ENCODE peak calls at places on chromosomes 6 and 20, in four cellular contexts. One of them, this sample, is unnamed.

GRCh38 chr6:34295721-34296120 is 46.9 kb upstream of the SMIM29 start:
- DNase-seq in LoVo: no peak
- DNase-seq in NCI-H510A treated with DMSO at 0.1 percent for 48 hours: no peak
- DNase-seq in HT1080: peak
- DNase-seq in this sample: no peak

GRCh38 chr6:167350322-167350721 is 25.4 kb downstream of the TTLL2 start:
- DNase-seq in LoVo: no peak
- DNase-seq in NCI-H510A treated with DMSO at 0.1 percent for 48 hours: no peak
- DNase-seq in HT1080: no peak
- DNase-seq in this sample: no peak

GRCh38 chr6:74749211-74750142 is 456.4 kb downstream of the COL12A1 start:
- DNase-seq in LoVo: peak
- DNase-seq in NCI-H510A treated with DMSO at 0.1 percent for 48 hours: no peak
- DNase-seq in HT1080: no peak
- DNase-seq in this sample: no peak

GRCh38 chr6:119627908-119628669 is 278.5 kb upstream of the MAN1A1 start:
- DNase-seq in LoVo: peak
- DNase-seq in NCI-H510A treated with DMSO at 0.1 percent for 48 hours: no peak
- DNase-seq in HT1080: peak
- DNase-seq in this sample: peak

GRCh38 chr6:81875776-81876293 is 123.4 kb upstream of the TENT5A start:
- DNase-seq in LoVo: no peak
- DNase-seq in NCI-H510A treated with DMSO at 0.1 percent for 48 hours: no peak
- DNase-seq in HT1080: no peak
- DNase-seq in this sample: no peak

GRCh38 chr20:61939691-61940360 is 125.9 kb downstream of the TAF4 start:
- DNase-seq in LoVo: no peak
- DNase-seq in NCI-H510A treated with DMSO at 0.1 percent for 48 hours: no peak
- DNase-seq in HT1080: no peak
- DNase-seq in this sample: no peak

GRCh38 chr6:159654483-159655098 is 38.5 kb downstream of the SOD2 start:
- DNase-seq in LoVo: peak
- DNase-seq in NCI-H510A treated with DMSO at 0.1 percent for 48 hours: peak
- DNase-seq in HT1080: peak
- DNase-seq in this sample: peak

GRCh38 chr6:158518196-158519127 is 41.4 kb upstream of the TMEM181 start:
- DNase-seq in LoVo: peak
- DNase-seq in NCI-H510A treated with DMSO at 0.1 percent for 48 hours: peak
- DNase-seq in HT1080: peak
- DNase-seq in this sample: peak

GRCh38 chr20:34023937-34024732 is 30.4 kb downstream of the RALY start:
- DNase-seq in LoVo: no peak
- DNase-seq in NCI-H510A treated with DMSO at 0.1 percent for 48 hours: no peak
- DNase-seq in HT1080: no peak
- DNase-seq in this sample: peak

GRCh38 chr6:13494137-13494536 is 6.7 kb upstream of the GFOD1 start:
- DNase-seq in LoVo: no peak
- DNase-seq in NCI-H510A treated with DMSO at 0.1 percent for 48 hours: no peak
- DNase-seq in HT1080: no peak
- DNase-seq in this sample: no peak

GRCh38 chr20:16415079-16415478 is 158.2 kb downstream of the KIF16B start:
- DNase-seq in LoVo: no peak
- DNase-seq in NCI-H510A treated with DMSO at 0.1 percent for 48 hours: no peak
- DNase-seq in HT1080: peak
- DNase-seq in this sample: no peak

GRCh38 chr6:11275598-11275997 is 43.1 kb upstream of the NEDD9 start:
- DNase-seq in LoVo: peak
- DNase-seq in NCI-H510A treated with DMSO at 0.1 percent for 48 hours: no peak
- DNase-seq in HT1080: no peak
- DNase-seq in this sample: no peak

GRCh38 chr6:92945799-92946198 is 473.6 kb downstream of the EPHA7 start:
- DNase-seq in LoVo: no peak
- DNase-seq in NCI-H510A treated with DMSO at 0.1 percent for 48 hours: no peak
- DNase-seq in HT1080: peak
- DNase-seq in this sample: no peak

GRCh38 chr6:30725713-30726505 is 5.8 kb downstream of the TUBB start:
- DNase-seq in LoVo: no peak
- DNase-seq in NCI-H510A treated with DMSO at 0.1 percent for 48 hours: no peak
- DNase-seq in HT1080: peak
- DNase-seq in this sample: no peak

GRCh38 chr6:15929685-15930084 is 199.2 kb upstream of the MYLIP start:
- DNase-seq in LoVo: no peak
- DNase-seq in NCI-H510A treated with DMSO at 0.1 percent for 48 hours: no peak
- DNase-seq in HT1080: no peak
- DNase-seq in this sample: no peak

GRCh38 chr6:35477551-35478179 is 9.5 kb downstream of the RPL10A start:
- DNase-seq in LoVo: no peak
- DNase-seq in NCI-H510A treated with DMSO at 0.1 percent for 48 hours: peak
- DNase-seq in HT1080: no peak
- DNase-seq in this sample: no peak

GRCh38 chr6:73389854-73390253 is 4.8 kb upstream of the DDX43 start:
- DNase-seq in LoVo: no peak
- DNase-seq in NCI-H510A treated with DMSO at 0.1 percent for 48 hours: no peak
- DNase-seq in HT1080: no peak
- DNase-seq in this sample: no peak

GRCh38 chr6:87366899-87367298 is 22.3 kb downstream of the C6orf163 start:
- DNase-seq in LoVo: no peak
- DNase-seq in NCI-H510A treated with DMSO at 0.1 percent for 48 hours: no peak
- DNase-seq in HT1080: no peak
- DNase-seq in this sample: no peak

GRCh38 chr6:100267002-100267401 is 197.7 kb downstream of the SIM1 start:
- DNase-seq in LoVo: no peak
- DNase-seq in NCI-H510A treated with DMSO at 0.1 percent for 48 hours: no peak
- DNase-seq in HT1080: no peak
- DNase-seq in this sample: no peak

GRCh38 chr6:125170376-125170775 is 16.8 kb downstream of the TPD52L1 start:
- DNase-seq in LoVo: no peak
- DNase-seq in NCI-H510A treated with DMSO at 0.1 percent for 48 hours: no peak
- DNase-seq in HT1080: no peak
- DNase-seq in this sample: no peak

GRCh38 chr20:63606701-63607100 is 20.2 kb downstream of the GMEB2 start:
- DNase-seq in LoVo: no peak
- DNase-seq in NCI-H510A treated with DMSO at 0.1 percent for 48 hours: no peak
- DNase-seq in HT1080: no peak
- DNase-seq in this sample: no peak

GRCh38 chr20:50842821-50843220 is 48.0 kb downstream of the BCAS4 start:
- DNase-seq in LoVo: no peak
- DNase-seq in NCI-H510A treated with DMSO at 0.1 percent for 48 hours: no peak
- DNase-seq in HT1080: no peak
- DNase-seq in this sample: no peak

GRCh38 chr20:18276821-18277220 is 11.5 kb upstream of the ZNF133 start:
- DNase-seq in LoVo: peak
- DNase-seq in NCI-H510A treated with DMSO at 0.1 percent for 48 hours: peak
- DNase-seq in HT1080: peak
- DNase-seq in this sample: peak

GRCh38 chr6:107115695-107116327 is 496 bp upstream of the BEND3 start:
- DNase-seq in LoVo: peak
- DNase-seq in NCI-H510A treated with DMSO at 0.1 percent for 48 hours: peak
- DNase-seq in HT1080: peak
- DNase-seq in this sample: peak

GRCh38 chr20:41456341-41456740 is 89.7 kb upstream of the EMILIN3 start:
- DNase-seq in LoVo: no peak
- DNase-seq in NCI-H510A treated with DMSO at 0.1 percent for 48 hours: no peak
- DNase-seq in HT1080: no peak
- DNase-seq in this sample: no peak

GRCh38 chr6:18561006-18561750 is 174.0 kb downstream of the RNF144B start:
- DNase-seq in LoVo: no peak
- DNase-seq in NCI-H510A treated with DMSO at 0.1 percent for 48 hours: no peak
- DNase-seq in HT1080: no peak
- DNase-seq in this sample: no peak

GRCh38 chr20:23550227-23550626 is 18.1 kb downstream of the CST9L start:
- DNase-seq in LoVo: no peak
- DNase-seq in NCI-H510A treated with DMSO at 0.1 percent for 48 hours: no peak
- DNase-seq in HT1080: no peak
- DNase-seq in this sample: no peak